ENCODE peak calls at places on chromosomes 4 and X, in five cellular contexts. One of them, this sample, is unnamed.

GRCh38 chrX:8890794-8891193 is 89.6 kb upstream of the FAM9A start:
- DNase-seq in GM12892: no peak
- DNase-seq in prostate gland: no peak
- DNase-seq in HepG2: no peak
- DNase-seq in HCT116: no peak
- DNase-seq in this sample: no peak

GRCh38 chrX:1137531-1137930 is 74.9 kb downstream of the CRLF2 start:
- DNase-seq in GM12892: no peak
- DNase-seq in prostate gland: no peak
- DNase-seq in HepG2: no peak
- DNase-seq in HCT116: no peak
- DNase-seq in this sample: no peak

GRCh38 chr4:97003715-97004114 is 1139.6 kb downstream of the STPG2 start:
- DNase-seq in GM12892: no peak
- DNase-seq in prostate gland: no peak
- DNase-seq in HepG2: no peak
- DNase-seq in HCT116: no peak
- DNase-seq in this sample: no peak

GRCh38 chrX:15497865-15498264 is 2.7 kb upstream of the BMX start:
- DNase-seq in GM12892: peak; percentile 39
- DNase-seq in prostate gland: peak; percentile 5
- DNase-seq in HepG2: peak; percentile 24
- DNase-seq in HCT116: peak; percentile 22
- DNase-seq in this sample: peak; percentile 56

GRCh38 chr4:125572601-125573000 is 257.8 kb downstream of the FAT4 start:
- DNase-seq in GM12892: no peak
- DNase-seq in prostate gland: no peak
- DNase-seq in HepG2: no peak
- DNase-seq in HCT116: no peak
- DNase-seq in this sample: no peak

GRCh38 chr4:8537041-8537461 is 43.1 kb upstream of the GPR78 start:
- DNase-seq in GM12892: no peak
- DNase-seq in prostate gland: peak; percentile 71
- DNase-seq in HepG2: peak; percentile 42
- DNase-seq in HCT116: peak; percentile 58
- DNase-seq in this sample: peak; percentile 72

GRCh38 chrX:46703980-46704379 is 54.9 kb downstream of the SLC9A7 start:
- DNase-seq in GM12892: no peak
- DNase-seq in prostate gland: no peak
- DNase-seq in HepG2: no peak
- DNase-seq in HCT116: no peak
- DNase-seq in this sample: no peak

GRCh38 chrX:148492057-148492456 is 8.4 kb upstream of the AFF2 start:
- DNase-seq in GM12892: no peak
- DNase-seq in prostate gland: no peak
- DNase-seq in HepG2: no peak
- DNase-seq in HCT116: no peak
- DNase-seq in this sample: no peak

GRCh38 chr4:84652478-84652877 is 69.6 kb downstream of the CDS1 start:
- DNase-seq in GM12892: no peak
- DNase-seq in prostate gland: peak; percentile 18
- DNase-seq in HepG2: no peak
- DNase-seq in HCT116: no peak
- DNase-seq in this sample: no peak

GRCh38 chr4:142656178-142656577 is 189.9 kb downstream of the INPP4B start:
- DNase-seq in GM12892: no peak
- DNase-seq in prostate gland: no peak
- DNase-seq in HepG2: no peak
- DNase-seq in HCT116: peak; percentile 13
- DNase-seq in this sample: no peak

GRCh38 chr4:133565379-133565778 is 416.3 kb downstream of the PCDH10 start:
- DNase-seq in GM12892: no peak
- DNase-seq in prostate gland: no peak
- DNase-seq in HepG2: no peak
- DNase-seq in HCT116: no peak
- DNase-seq in this sample: no peak

GRCh38 chr4:108398326-108398725 is 222.1 kb upstream of the RPL34 start:
- DNase-seq in GM12892: no peak
- DNase-seq in prostate gland: no peak
- DNase-seq in HepG2: no peak
- DNase-seq in HCT116: no peak
- DNase-seq in this sample: no peak

GRCh38 chr4:15652191-15652590 is 3.0 kb downstream of the FBXL5 start:
- DNase-seq in GM12892: no peak
- DNase-seq in prostate gland: no peak
- DNase-seq in HepG2: no peak
- DNase-seq in HCT116: no peak
- DNase-seq in this sample: no peak

GRCh38 chrX:151722241-151722846 is 6.5 kb downstream of the FATE1 start:
- DNase-seq in GM12892: no peak
- DNase-seq in prostate gland: no peak
- DNase-seq in HepG2: peak; percentile 7
- DNase-seq in HCT116: peak; percentile 2
- DNase-seq in this sample: peak; percentile 14

GRCh38 chr4:1403591-1404572 is 2.4 kb downstream of the NKX1-1 start:
- DNase-seq in GM12892: peak; percentile 24
- DNase-seq in prostate gland: no peak
- DNase-seq in HepG2: no peak
- DNase-seq in HCT116: no peak
- DNase-seq in this sample: no peak

GRCh38 chr4:1365271-1366178 is 18.5 kb downstream of the UVSSA start:
- DNase-seq in GM12892: no peak
- DNase-seq in prostate gland: no peak
- DNase-seq in HepG2: no peak
- DNase-seq in HCT116: no peak
- DNase-seq in this sample: peak; percentile 63

GRCh38 chrX:111728096-111728495 is 47.1 kb downstream of the ALG13 start:
- DNase-seq in GM12892: no peak
- DNase-seq in prostate gland: no peak
- DNase-seq in HepG2: no peak
- DNase-seq in HCT116: no peak
- DNase-seq in this sample: no peak

GRCh38 chrX:154417157-154417556 is 5.8 kb downstream of the TAFAZZIN start:
- DNase-seq in GM12892: no peak
- DNase-seq in prostate gland: no peak
- DNase-seq in HepG2: no peak
- DNase-seq in HCT116: no peak
- DNase-seq in this sample: no peak

GRCh38 chrX:73849054-73849453 is 286.1 kb downstream of the CHIC1 start:
- DNase-seq in GM12892: no peak
- DNase-seq in prostate gland: no peak
- DNase-seq in HepG2: no peak
- DNase-seq in HCT116: no peak
- DNase-seq in this sample: no peak

GRCh38 chrX:31279359-31279758 is 207.5 kb upstream of the FTHL17 start:
- DNase-seq in GM12892: no peak
- DNase-seq in prostate gland: no peak
- DNase-seq in HepG2: peak; percentile 18
- DNase-seq in HCT116: no peak
- DNase-seq in this sample: no peak

GRCh38 chr4:109592367-109592766 is 32.3 kb downstream of the MCUB start:
- DNase-seq in GM12892: no peak
- DNase-seq in prostate gland: no peak
- DNase-seq in HepG2: no peak
- DNase-seq in HCT116: no peak
- DNase-seq in this sample: no peak

GRCh38 chr4:24588216-24588954 is 4.0 kb upstream of the DHX15 start:
- DNase-seq in GM12892: no peak
- DNase-seq in prostate gland: no peak
- DNase-seq in HepG2: no peak
- DNase-seq in HCT116: no peak
- DNase-seq in this sample: no peak

GRCh38 chr4:77344784-77345183 is 187.8 kb downstream of the CCNG2 start:
- DNase-seq in GM12892: no peak
- DNase-seq in prostate gland: no peak
- DNase-seq in HepG2: no peak
- DNase-seq in HCT116: no peak
- DNase-seq in this sample: no peak

GRCh38 chrX:45306794-45307193 is 106.1 kb upstream of the DIPK2B start:
- DNase-seq in GM12892: no peak
- DNase-seq in prostate gland: no peak
- DNase-seq in HepG2: no peak
- DNase-seq in HCT116: no peak
- DNase-seq in this sample: no peak

GRCh38 chr4:116520886-116521285 is 564.5 kb downstream of the TRAM1L1 start:
- DNase-seq in GM12892: no peak
- DNase-seq in prostate gland: no peak
- DNase-seq in HepG2: no peak
- DNase-seq in HCT116: no peak
- DNase-seq in this sample: no peak

GRCh38 chrX:15739886-15740285 is 1.8 kb downstream of the CA5B start:
- DNase-seq in GM12892: no peak
- DNase-seq in prostate gland: no peak
- DNase-seq in HepG2: no peak
- DNase-seq in HCT116: no peak
- DNase-seq in this sample: no peak

GRCh38 chrX:54076903-54077302 is 32.6 kb upstream of the PHF8 start:
- DNase-seq in GM12892: no peak
- DNase-seq in prostate gland: no peak
- DNase-seq in HepG2: no peak
- DNase-seq in HCT116: no peak
- DNase-seq in this sample: no peak

GRCh38 chr4:117420966-117421365 is 335.6 kb upstream of the TRAM1L1 start:
- DNase-seq in GM12892: no peak
- DNase-seq in prostate gland: no peak
- DNase-seq in HepG2: no peak
- DNase-seq in HCT116: no peak
- DNase-seq in this sample: no peak

GRCh38 chrX:41759817-41760216 is 35.8 kb downstream of the GPR82 start:
- DNase-seq in GM12892: peak; percentile 4
- DNase-seq in prostate gland: no peak
- DNase-seq in HepG2: peak; percentile 4
- DNase-seq in HCT116: peak; percentile 15
- DNase-seq in this sample: no peak

GRCh38 chr4:144338148-144338547 is 197.6 kb upstream of the GYPA start:
- DNase-seq in GM12892: no peak
- DNase-seq in prostate gland: no peak
- DNase-seq in HepG2: no peak
- DNase-seq in HCT116: no peak
- DNase-seq in this sample: no peak

GRCh38 chrX:109862386-109862910 is 129.4 kb upstream of the ACSL4 start:
- DNase-seq in GM12892: no peak
- DNase-seq in prostate gland: peak; percentile 6
- DNase-seq in HepG2: no peak
- DNase-seq in HCT116: no peak
- DNase-seq in this sample: no peak

DNA sequence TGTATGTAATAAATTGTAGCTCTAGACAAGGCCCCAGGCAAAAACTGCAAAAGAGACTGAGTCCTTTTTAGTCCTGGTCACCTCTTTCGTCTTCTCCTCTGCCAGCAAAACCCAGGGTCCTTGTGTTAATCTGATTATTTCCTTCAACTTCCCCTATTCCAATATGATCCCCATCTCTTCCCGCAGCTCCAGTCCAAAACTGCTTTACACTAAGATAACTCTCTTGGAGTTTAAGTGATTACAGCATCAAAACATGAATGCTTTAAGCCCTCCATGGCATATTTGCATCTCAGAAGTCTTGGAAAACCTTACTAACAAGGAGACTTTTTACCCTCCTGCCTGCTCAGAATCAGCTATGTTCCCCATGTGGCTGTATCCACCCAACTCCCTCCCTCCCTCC is 59.3 kb downstream of the MAGEA1 start:
- DNase-seq in GM12892: no peak
- DNase-seq in prostate gland: no peak
- DNase-seq in HepG2: no peak
- DNase-seq in HCT116: no peak
- DNase-seq in this sample: no peak
- TF ChIP-seq POLR2AphosphoS5 in GM12892: no peak
- TF ChIP-seq POLR2AphosphoS5 in prostate gland: no peak
- TF ChIP-seq POLR2AphosphoS5 in HepG2: no peak
- TF ChIP-seq POLR2AphosphoS5 in HCT116: no peak
- TF ChIP-seq POLR2AphosphoS5 in this sample: no peak

DNA sequence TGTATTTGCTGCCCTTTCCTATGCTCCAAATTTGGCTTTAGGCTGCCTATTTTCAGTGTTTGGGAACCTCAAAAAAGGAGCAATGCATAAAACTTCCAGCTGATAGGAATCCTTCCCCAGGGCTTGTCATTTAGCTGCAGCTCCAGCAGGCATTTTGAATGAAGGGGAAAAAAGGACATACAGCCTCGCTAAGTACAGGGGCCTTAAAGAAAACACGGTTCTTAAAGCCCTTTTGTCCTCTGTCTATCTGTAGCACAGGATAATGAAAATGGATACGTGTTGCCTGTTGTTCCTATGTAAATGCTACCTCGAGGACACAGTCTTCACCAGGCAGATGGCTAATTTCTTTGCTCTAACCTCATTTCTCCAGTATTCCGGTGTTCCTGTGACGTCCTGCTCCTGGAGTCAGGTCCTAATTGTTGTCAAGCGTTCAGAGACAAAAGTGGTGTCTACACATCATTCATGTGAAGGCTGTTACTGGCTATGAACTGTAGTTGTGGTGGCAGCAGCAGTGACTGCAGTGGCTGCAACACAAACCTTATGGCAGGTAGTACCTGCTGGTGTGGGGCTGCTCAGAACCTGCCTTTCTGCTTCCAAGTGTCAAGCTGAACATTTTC is 117.4 kb downstream of the MGST2 start:
- DNase-seq in GM12892: no peak
- DNase-seq in prostate gland: no peak
- DNase-seq in HepG2: no peak
- DNase-seq in HCT116: no peak
- DNase-seq in this sample: no peak
- TF ChIP-seq POLR2AphosphoS5 in GM12892: no peak
- TF ChIP-seq POLR2AphosphoS5 in prostate gland: no peak
- TF ChIP-seq POLR2AphosphoS5 in HepG2: no peak
- TF ChIP-seq POLR2AphosphoS5 in HCT116: no peak
- TF ChIP-seq POLR2AphosphoS5 in this sample: no peak

DNA sequence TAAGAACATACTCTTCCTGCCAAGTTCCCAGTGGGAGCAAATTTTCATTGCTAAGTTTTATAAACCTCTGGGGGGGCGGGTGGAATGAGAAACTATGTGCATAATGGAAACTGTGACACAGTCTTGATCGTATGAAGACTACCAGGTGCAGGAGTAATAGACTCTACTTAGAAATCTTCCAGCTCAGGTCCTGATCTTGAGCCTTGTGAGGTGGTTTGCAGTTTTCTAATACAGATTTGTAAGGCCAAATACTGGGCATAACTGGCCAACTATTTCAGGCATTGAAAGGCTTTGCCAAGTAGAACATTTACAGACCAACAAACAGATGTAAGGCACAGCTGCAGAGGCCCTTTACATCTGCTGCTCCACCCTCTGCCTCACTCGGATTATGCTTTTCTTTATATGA is 89.7 kb upstream of the CBR4 start:
- DNase-seq in GM12892: no peak
- DNase-seq in prostate gland: no peak
- DNase-seq in HepG2: peak; percentile 14
- DNase-seq in HCT116: no peak
- DNase-seq in this sample: no peak
- TF ChIP-seq POLR2AphosphoS5 in GM12892: no peak
- TF ChIP-seq POLR2AphosphoS5 in prostate gland: peak; percentile 74
- TF ChIP-seq POLR2AphosphoS5 in HepG2: no peak
- TF ChIP-seq POLR2AphosphoS5 in HCT116: no peak
- TF ChIP-seq POLR2AphosphoS5 in this sample: no peak

DNA sequence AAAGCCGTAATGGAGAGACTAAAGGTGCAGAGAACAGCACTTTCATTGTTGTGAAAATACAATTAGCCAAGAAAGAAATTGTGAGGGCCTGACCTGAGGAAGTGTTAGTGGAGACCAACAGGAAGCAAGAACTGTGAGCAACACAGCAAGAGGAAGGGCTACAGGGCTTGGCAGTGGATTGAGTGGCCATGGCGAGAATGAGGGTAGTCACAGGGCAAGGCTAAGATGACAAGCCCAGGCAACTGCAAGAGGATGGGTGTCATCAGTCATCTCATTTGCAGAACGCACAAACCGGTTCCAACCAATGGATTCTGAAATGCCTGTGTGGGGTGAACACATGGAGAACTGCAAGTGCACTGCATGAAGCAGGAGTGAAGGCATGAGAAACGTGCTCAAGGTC is 3.6 kb downstream of the SLC10A6 start:
- DNase-seq in GM12892: no peak
- DNase-seq in prostate gland: no peak
- DNase-seq in HepG2: no peak
- DNase-seq in HCT116: no peak
- DNase-seq in this sample: no peak
- TF ChIP-seq POLR2AphosphoS5 in GM12892: no peak
- TF ChIP-seq POLR2AphosphoS5 in prostate gland: no peak
- TF ChIP-seq POLR2AphosphoS5 in HepG2: no peak
- TF ChIP-seq POLR2AphosphoS5 in HCT116: no peak
- TF ChIP-seq POLR2AphosphoS5 in this sample: no peak